ENCODE peak calls at places on chromosome X, in four cellular contexts. K, M, H and S are unnamed samples.
A peak's percentile ranks its signal among the peaks of the same experiment; 100 is the strongest.

GRCh38 chrX:46935295-46935694 is 23.1 kb downstream of the JADE3 start:
- DNase-seq in K (no peak), M (no peak), H (no peak), S (no peak)

GRCh38 chrX:136275553-136275952 is 24.4 kb upstream of the MAP7D3 start:
- DNase-seq in K (no peak), M (peak; percentile 78), H (no peak), S (no peak)

GRCh38 chrX:13340182-13340791 is 20.4 kb upstream of the ATXN3L start:
- DNase-seq in K (no peak), M (no peak), H (no peak), S (no peak)

GRCh38 chrX:42096262-42096939 is 173.0 kb upstream of the CASK start:
- DNase-seq in K (no peak), M (no peak), H (peak; percentile 94), S (peak; percentile 2)

GRCh38 chrX:120769576-120770341 is 105.9 kb downstream of the CT47B1 start:
- DNase-seq in K (no peak), M (no peak), H (peak; percentile 17), S (peak; percentile 4)

GRCh38 chrX:65480960-65481359 is 53.6 kb downstream of the LAS1L start:
- DNase-seq in K (no peak), M (no peak), H (no peak), S (no peak)

GRCh38 chrX:134416106-134416505 is 43.9 kb upstream of the HPRT1 start:
- DNase-seq in K (no peak), M (peak; percentile 37), H (no peak), S (no peak)

GRCh38 chrX:111445485-111445884 is 33.5 kb upstream of the DCX start:
- DNase-seq in K (no peak), M (no peak), H (peak; percentile 56), S (no peak)

GRCh38 chrX:29721152-29721551 is 494.2 kb upstream of the MAGEB2 start:
- DNase-seq in K (no peak), M (no peak), H (no peak), S (no peak)

GRCh38 chrX:106670631-106671030 is 55.9 kb upstream of the RNF128 start:
- DNase-seq in K (no peak), M (no peak), H (no peak), S (no peak)

GRCh38 chrX:148593146-148593545 is 92.7 kb downstream of the AFF2 start:
- DNase-seq in K (no peak), M (no peak), H (no peak), S (no peak)
- H3K4me1 ChIP-seq in K (no peaks in the 10 kb centered on the region), M (no peaks in the 10 kb centered on the region), H (no peaks in the 10 kb centered on the region), S (no peaks in the 10 kb centered on the region)

GRCh38 chrX:154605566-154605965 is 13.5 kb downstream of the CTAG1B start:
- DNase-seq in K (no peak), M (no peak), H (no peak), S (no peak)

GRCh38 chrX:154600962-154601374 is 16.0 kb downstream of the CTAG1A start:
- DNase-seq in K (no peak), M (no peak), H (no peak), S (no peak)

GRCh38 chrX:154602766-154603437 is 16.2 kb downstream of the CTAG1B start:
- DNase-seq in K (no peak), M (no peak), H (no peak), S (no peak)

GRCh38 chrX:154602226-154602625 is 16.9 kb downstream of the CTAG1B start:
- DNase-seq in K (no peak), M (no peak), H (no peak), S (no peak)

GRCh38 chrX:154603438-154604430 is 15.3 kb downstream of the CTAG1B start:
- DNase-seq in K (no peak), M (no peak), H (peak; percentile 45), S (no peak)
- H3K27me3 ChIP-seq in K (no peaks in the 10 kb centered on the region), M (no peaks in the 10 kb centered on the region), H (peaks cover 35% of the 10 kb centered on the region), S (no peaks in the 10 kb centered on the region)

DNA sequence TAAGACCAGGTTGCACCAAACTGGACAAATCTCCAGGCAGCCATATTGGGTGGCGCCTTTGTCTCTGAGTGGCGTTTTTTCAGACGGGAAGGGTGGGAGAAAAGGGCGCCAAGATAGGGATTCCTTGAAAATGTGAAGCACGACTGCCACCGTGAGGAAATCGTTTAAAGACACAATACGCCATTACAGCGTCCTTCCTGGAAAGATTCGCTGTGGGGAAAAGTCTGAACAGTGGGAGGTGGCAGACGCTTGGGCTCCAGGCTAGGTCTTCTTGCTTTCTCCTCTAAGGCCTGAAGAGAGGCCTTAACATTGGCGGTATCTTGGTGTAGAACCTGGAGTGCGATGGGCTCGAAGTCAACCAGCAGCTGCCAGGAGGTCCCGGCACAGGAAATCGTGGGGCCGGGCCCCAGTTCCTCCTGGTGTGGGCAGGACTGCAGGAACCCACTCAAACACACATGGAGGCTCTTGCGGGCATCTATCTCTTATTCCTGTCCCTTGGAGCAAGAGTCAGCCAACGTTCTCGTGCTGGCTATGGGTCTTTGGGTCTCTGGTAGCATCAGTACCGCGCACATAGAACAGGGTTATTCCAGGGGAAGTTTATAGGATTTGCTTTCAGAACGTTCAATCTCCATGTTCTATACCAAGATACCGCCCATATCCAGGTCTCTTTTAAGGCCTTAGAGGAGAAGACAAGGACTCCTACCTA is 208.8 kb downstream of the OR13H1 start:
- DNase-seq in K (peak; percentile 86), M (no peak), H (no peak), S (no peak)
- H3K27ac ChIP-seq in K (no peak overlapping the region), M (peak overlapping the region; percentile 67), H (no peak overlapping the region), S (no peak overlapping the region)

DNA sequence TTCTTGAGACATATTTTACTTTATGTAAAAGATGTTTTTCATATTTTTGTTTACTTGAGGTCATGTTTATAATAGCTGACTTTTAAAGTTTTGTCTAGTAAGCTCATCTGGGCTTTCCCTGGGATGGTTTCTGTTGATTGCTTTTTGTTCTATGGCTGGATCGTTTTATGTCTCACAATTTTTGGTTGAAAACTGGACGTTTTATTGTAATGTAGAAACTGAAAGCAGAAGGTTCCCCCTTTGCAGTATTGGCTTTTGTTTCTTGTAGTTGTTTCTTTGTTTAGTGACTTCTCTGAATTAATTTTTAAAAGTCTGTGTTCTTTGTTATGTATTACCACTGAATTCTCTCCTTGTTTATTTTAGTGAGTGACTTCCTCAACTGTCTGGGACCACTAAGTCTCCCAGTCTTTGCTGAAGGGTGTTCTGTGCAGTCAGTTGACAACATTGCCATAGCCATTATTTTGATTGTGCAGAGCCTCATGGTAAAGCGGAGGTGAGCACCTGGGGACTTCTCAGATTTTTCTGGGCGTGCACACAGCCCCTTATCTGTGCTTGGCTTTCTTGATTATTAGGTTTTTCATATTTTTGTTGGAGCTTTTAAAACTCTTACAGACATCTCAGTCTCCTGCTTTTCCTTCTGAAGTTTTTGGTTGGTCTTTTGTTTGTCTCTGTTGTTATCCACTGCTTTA is 31.0 kb downstream of the KDM6A start:
- DNase-seq in K (no peak), M (no peak), H (no peak), S (no peak)
- H3K4me1 ChIP-seq in K (peaks cover 10% of the 10 kb centered on the region), M (peaks cover 6% of the 10 kb centered on the region), H (no peaks in the 10 kb centered on the region), S (peaks cover 11% of the 10 kb centered on the region)

DNA sequence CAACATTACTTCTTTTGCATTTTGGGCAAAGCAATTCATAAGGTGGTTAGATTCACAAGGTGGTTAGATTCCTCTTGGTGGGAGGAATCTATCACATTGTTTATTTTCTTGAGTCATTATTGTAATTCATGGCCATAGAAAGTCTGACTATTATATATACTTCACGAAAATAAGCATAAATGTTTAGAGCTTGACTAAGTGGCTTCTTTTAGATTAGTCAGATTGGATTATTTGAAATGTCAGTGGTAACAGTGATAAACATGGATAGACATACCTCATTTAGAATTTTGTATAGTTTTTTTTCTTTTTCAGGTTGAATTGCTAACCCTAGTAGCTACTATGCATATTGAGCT is 24.9 kb upstream of the DYNLT3 start:
- DNase-seq in K (no peak), M (no peak), H (no peak), S (no peak)
- H3K27me3 ChIP-seq in K (no peaks in the 10 kb centered on the region), M (no peaks in the 10 kb centered on the region), H (no peaks in the 10 kb centered on the region), S (no peaks in the 10 kb centered on the region)

DNA sequence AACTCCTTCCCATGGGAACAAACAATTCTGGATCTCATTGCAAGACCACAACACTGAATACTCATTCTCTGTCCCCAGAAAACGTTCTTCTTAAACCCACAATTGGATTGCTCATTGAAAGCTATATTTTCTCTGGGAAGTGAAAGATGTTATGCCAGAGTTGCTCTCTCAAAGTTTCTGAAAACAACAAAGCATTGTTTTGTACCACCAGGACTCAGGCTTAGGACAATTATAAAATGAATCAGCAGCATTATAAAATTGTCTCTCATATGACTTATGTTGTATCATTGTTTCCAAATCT is 26.5 kb downstream of the TFDP3 start:
- DNase-seq in K (no peak), M (no peak), H (no peak), S (no peak)
- H3K27ac ChIP-seq in K (no peak overlapping the region), M (no peak overlapping the region), H (no peak overlapping the region), S (no peak overlapping the region)

GRCh38 chrX:68417651-68418050 is 15.6 kb downstream of the OPHN1 start:
- DNase-seq in K (no peak), M (no peak), H (no peak), S (no peak)
- H3K4me1 ChIP-seq in K (no peaks in the 10 kb centered on the region), M (no peaks in the 10 kb centered on the region), H (no peaks in the 10 kb centered on the region), S (peaks cover 25% of the 10 kb centered on the region)

DNA sequence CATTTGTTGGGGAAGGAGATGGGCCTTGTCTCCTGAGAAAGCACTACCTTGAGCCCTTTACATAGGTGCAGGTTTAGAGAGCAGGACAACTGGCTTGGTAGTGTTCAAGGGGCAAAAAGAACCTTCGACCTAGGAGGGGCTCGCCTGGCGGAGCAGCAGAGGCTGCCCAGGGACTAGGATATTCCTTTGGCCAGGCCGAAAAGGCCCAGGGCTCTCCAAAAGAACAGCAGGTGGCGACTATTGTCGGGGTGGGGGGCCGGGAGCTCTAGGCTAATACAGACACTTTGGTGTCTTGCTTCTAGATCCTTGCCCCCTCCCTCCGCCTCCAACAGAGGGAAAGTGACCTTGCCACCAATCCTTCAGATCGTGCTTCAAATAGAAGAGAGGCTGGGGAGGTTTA is 7.1 kb upstream of the POU3F4 start:
- DNase-seq in K (no peak), M (no peak), H (no peak), S (no peak)
- H3K27me3 ChIP-seq in K (no peaks in the 10 kb centered on the region), M (peaks cover 3% of the 10 kb centered on the region), H (peaks cover 35% of the 10 kb centered on the region), S (peaks cover 42% of the 10 kb centered on the region)

GRCh38 chrX:2401590-2402360 is 99.0 kb downstream of the DHRSX start:
- DNase-seq in K (no peak), M (no peak), H (no peak), S (peak; percentile 22)
- H3K27ac ChIP-seq in K (no peak overlapping the region), M (no peak overlapping the region), H (no peak overlapping the region), S (peak overlapping the region; percentile 75)